ENCODE peak calls at places on chromosomes 4 and X, in seven cellular contexts. E is endothelial cell of umbilical vein; W is astrocyte of the cerebellum; H is left lung; M is CD4-positive, CD25-positive, alpha-beta regulatory T cell; Q is pancreas; B is adipocyte. L is an unnamed sample.

GRCh38 chr4:147791870-147792269 is 60.0 kb downstream of the ARHGAP10 start:
- DNase-seq in E (no peak), W (no peak), H (no peak), M (no peak), Q (no peak), B (no peak), L (no peak)

GRCh38 chr4:2694691-2695090 is 61.4 kb downstream of the TNIP2 start:
- DNase-seq in W (no peak), Q (no peak), M (no peak), E (no peak), H (no peak), B (no peak), L (no peak)

GRCh38 chrX:28847423-28847822 is 260.2 kb downstream of the IL1RAPL1 start:
- DNase-seq in B (peak), H (no peak), W (no peak), Q (no peak), M (no peak), E (no peak), L (no peak)

GRCh38 chr4:25884040-25884788 is 21.4 kb upstream of the SEL1L3 start:
- DNase-seq in B (no peak), Q (no peak), E (peak), H (no peak), M (no peak), W (no peak), L (no peak)

GRCh38 chr4:153479118-153479517 is 13.0 kb downstream of the TMEM131L start:
- DNase-seq in W (no peak), M (no peak), Q (no peak), H (no peak), E (no peak), B (peak), L (no peak)

GRCh38 chr4:111269439-111269838 is 646.6 kb upstream of the PITX2 start:
- DNase-seq in E (peak), M (no peak), B (no peak), Q (no peak), W (no peak), H (no peak), L (no peak)

GRCh38 chrX:110032534-110033161 is 29.7 kb downstream of the TMEM164 start:
- DNase-seq in W (no peak), H (no peak), B (no peak), Q (no peak), M (no peak), E (no peak), L (no peak)

GRCh38 chr4:72319596-72319995 is 249.4 kb downstream of the ADAMTS3 start:
- DNase-seq in H (no peak), Q (no peak), E (peak), M (peak), W (peak), B (peak), L (no peak)

GRCh38 chrX:117713411-117713810 is 403.2 kb downstream of the KLHL13 start:
- DNase-seq in Q (no peak), E (no peak), M (no peak), W (no peak), H (no peak), B (no peak), L (no peak)

GRCh38 chr4:158051401-158052235 is 121.2 kb downstream of the GASK1B start:
- DNase-seq in H (no peak), B (peak), M (no peak), W (peak), Q (no peak), E (no peak), L (no peak)

GRCh38 chr4:123746981-123747380 is 350.4 kb downstream of the SPRY1 start:
- DNase-seq in M (no peak), B (peak), H (no peak), E (no peak), Q (no peak), W (no peak), L (no peak)

GRCh38 chr4:76429636-76430035 is 5.4 kb upstream of the SHROOM3 start:
- DNase-seq in H (no peak), E (no peak), B (no peak), M (no peak), W (no peak), Q (no peak), L (no peak)

GRCh38 chr4:76435689-76436176 is 704 bp downstream of the SHROOM3 start:
- DNase-seq in Q (no peak), W (no peak), B (peak), H (no peak), E (no peak), M (no peak), L (peak)

GRCh38 chr4:76439491-76439890 is 4.5 kb downstream of the SHROOM3 start:
- DNase-seq in H (no peak), W (no peak), E (no peak), M (no peak), Q (no peak), B (no peak), L (no peak)

GRCh38 chr4:76430519-76431388 is 4.3 kb upstream of the SHROOM3 start:
- DNase-seq in E (peak), W (peak), M (peak), Q (no peak), B (peak), H (no peak), L (peak)

GRCh38 chr4:76434901-76435688 is at the start of gene SHROOM3:
- DNase-seq in E (no peak), W (peak), Q (no peak), M (no peak), B (peak), H (peak), L (peak)
- H3K4me3 ChIP-seq in E (no peak), W (peak), Q (no peak), M (no peak), B (peak), H (peak), L (peak)

DNA sequence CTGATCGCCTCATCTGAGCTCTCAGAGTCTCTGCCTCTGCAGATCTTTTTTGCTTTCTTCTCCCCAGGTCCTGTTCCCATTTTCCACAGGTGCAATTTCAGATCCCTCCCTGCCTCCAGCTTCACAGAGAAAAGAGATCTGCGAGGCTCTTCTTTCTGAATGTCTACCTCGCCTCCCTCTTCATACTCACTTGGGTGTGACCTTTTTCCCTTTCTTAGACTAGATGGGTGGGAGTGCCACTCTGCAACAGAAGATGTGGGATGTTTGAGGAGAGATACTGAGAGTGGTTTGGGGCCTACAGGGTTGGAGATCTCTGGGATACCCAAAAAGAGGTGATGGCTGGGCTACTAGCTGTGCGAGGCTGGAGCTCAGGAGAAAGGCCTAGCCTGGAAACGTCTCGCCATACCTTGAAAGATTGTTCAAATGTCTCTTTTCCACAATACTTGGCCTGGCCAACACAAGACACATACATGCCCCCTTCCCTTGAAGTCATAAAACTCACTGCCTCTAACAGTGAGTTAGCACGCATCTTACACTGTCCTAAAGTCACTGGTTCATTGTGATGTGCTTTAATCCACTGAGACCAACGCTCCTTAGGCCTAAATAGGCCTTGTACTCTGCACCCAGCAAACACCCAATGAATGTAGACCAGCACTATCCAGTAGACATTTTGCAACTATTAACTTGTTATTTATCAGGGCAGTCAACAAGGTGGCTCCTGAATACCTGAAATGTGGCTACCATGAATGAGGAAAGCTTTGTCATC is 33.6 kb downstream of the IRF2 start:
- DNase-seq in M (no peak), H (no peak), E (no peak), B (no peak), W (no peak), Q (no peak), L (no peak)
- H3K4me3 ChIP-seq in M (no peak), H (no peak), E (no peak), B (peak), W (no peak), Q (no peak), L (no peak)

DNA sequence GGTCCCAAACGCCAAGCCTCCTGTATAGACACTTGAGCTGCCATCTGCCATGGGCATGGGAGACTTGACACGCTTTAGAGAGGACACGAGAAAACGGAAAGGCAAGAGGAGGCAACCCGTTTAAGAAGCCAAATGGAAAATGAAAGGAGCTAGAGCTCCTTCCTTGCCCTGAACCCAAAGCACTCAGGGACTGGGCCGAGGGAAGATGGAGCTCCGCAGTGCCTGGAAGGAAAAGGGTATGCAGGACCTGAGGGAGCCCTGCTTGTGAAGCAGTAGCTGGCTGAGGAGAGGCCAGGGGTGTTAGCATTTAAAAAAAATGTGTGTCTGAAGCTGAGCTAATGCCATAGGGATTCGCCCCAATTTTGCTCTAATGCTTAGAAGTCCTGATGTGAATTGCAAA is 15.1 kb downstream of the MCF2 start:
- DNase-seq in E (no peak), B (no peak), Q (no peak), H (no peak), M (no peak), W (no peak), L (no peak)
- H3K4me3 ChIP-seq in E (no peak), B (peak), Q (no peak), H (no peak), M (no peak), W (peak), L (no peak)

GRCh38 chrX:41692162-41692749 is 3.5 kb downstream of the GPR34 start:
- DNase-seq in Q (no peak), H (no peak), W (no peak), M (peak), E (no peak), B (peak), L (no peak)
- H3K4me3 ChIP-seq in Q (no peak), H (no peak), W (no peak), M (no peak), E (no peak), B (no peak), L (no peak)

DNA sequence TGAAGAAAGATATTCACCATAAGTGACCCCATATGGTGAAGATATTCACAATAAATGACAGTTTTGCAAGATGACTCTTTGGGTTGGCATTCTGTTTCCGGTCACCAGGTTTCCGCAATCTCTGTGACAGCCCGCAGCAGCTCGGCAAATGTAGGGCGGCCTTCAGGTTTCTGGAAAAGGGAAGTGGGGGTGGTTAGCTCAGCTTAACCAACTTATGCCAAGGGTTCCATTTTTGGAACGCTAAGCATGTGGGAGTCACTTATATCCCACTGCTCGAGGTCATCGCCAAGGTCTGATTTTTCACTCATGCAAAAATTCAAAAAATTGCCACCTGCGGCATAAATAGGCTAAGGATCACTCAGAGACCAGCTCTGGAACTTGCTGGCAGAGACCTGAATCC is 51.0 kb downstream of the NIPAL1 start:
- DNase-seq in Q (no peak), B (no peak), E (no peak), W (no peak), H (no peak), M (no peak), L (no peak)
- H3K4me3 ChIP-seq in Q (no peak), B (no peak), E (no peak), W (no peak), H (no peak), M (no peak), L (no peak)

GRCh38 chrX:154093965-154094364 is 3.6 kb downstream of the MECP2 start:
- DNase-seq in Q (no peak), H (no peak), W (no peak), M (no peak), E (no peak), B (no peak), L (no peak)
- H3K4me3 ChIP-seq in Q (no peak), H (no peak), W (no peak), M (peak), E (no peak), B (peak), L (no peak)

GRCh38 chr4:42809419-42810084 is 83.0 kb upstream of the GRXCR1 start:
- DNase-seq in W (no peak), E (no peak), H (no peak), Q (no peak), M (no peak), B (no peak), L (no peak)
- H3K4me3 ChIP-seq in W (no peak), E (no peak), H (no peak), Q (no peak), M (no peak), B (no peak), L (no peak)

GRCh38 chrX:111039606-111040005 is 56.4 kb upstream of the PAK3 start:
- DNase-seq in H (no peak), B (no peak), W (no peak), Q (no peak), M (no peak), E (no peak), L (no peak)
- H3K4me3 ChIP-seq in H (no peak), B (no peak), W (no peak), Q (no peak), M (no peak), E (no peak), L (no peak)

L was measured in neuronal stem cell.